ENCODE peak calls at places on chromosome 21, in four cellular contexts. One of them, this sample, is unnamed.

GRCh38 chr21:45260191-45260795 is 27.4 kb downstream of the POFUT2 start:
- DNase-seq in K562: no peak
- DNase-seq in SK-N-SH: peak; percentile 15
- DNase-seq in H1: no peak
- DNase-seq in this sample: no peak

GRCh38 chr21:44419679-44420078 is 35.6 kb upstream of the LRRC3 start:
- DNase-seq in H1: no peak
- DNase-seq in SK-N-SH: no peak
- DNase-seq in K562: no peak
- DNase-seq in this sample: no peak

GRCh38 chr21:17783003-17783402 is 36.2 kb downstream of the C21orf91 start:
- DNase-seq in K562: no peak
- DNase-seq in H1: no peak
- DNase-seq in SK-N-SH: no peak
- DNase-seq in this sample: no peak

GRCh38 chr21:14956826-14957225 is 108.0 kb downstream of the NRIP1 start:
- DNase-seq in H1: no peak
- DNase-seq in K562: no peak
- DNase-seq in SK-N-SH: no peak
- DNase-seq in this sample: no peak

GRCh38 chr21:46191257-46191685 is 7.0 kb upstream of the SPATC1L start:
- DNase-seq in H1: no peak
- DNase-seq in SK-N-SH: peak; percentile 28
- DNase-seq in K562: peak; percentile 48
- DNase-seq in this sample: no peak

GRCh38 chr21:20701235-20701634 is 297.0 kb upstream of the NCAM2 start:
- DNase-seq in H1: no peak
- DNase-seq in SK-N-SH: no peak
- DNase-seq in K562: no peak
- DNase-seq in this sample: no peak

GRCh38 chr21:16113052-16113715 is 383.4 kb downstream of the USP25 start:
- DNase-seq in SK-N-SH: no peak
- DNase-seq in H1: no peak
- DNase-seq in K562: no peak
- DNase-seq in this sample: no peak

GRCh38 chr21:44010429-44010828 is 1.7 kb upstream of the TRAPPC10 start:
- DNase-seq in H1: no peak
- DNase-seq in SK-N-SH: no peak
- DNase-seq in K562: peak; percentile 68
- DNase-seq in this sample: no peak

GRCh38 chr21:28111151-28111619 is 881.5 kb downstream of the LTN1 start:
- DNase-seq in H1: no peak
- DNase-seq in SK-N-SH: peak; percentile 67
- DNase-seq in K562: no peak
- DNase-seq in this sample: no peak

GRCh38 chr21:15439726-15440125 is 290.1 kb upstream of the USP25 start:
- DNase-seq in K562: no peak
- DNase-seq in SK-N-SH: no peak
- DNase-seq in H1: no peak
- DNase-seq in this sample: no peak

GRCh38 chr21:34865922-34866271 is 183.2 kb downstream of the RUNX1 start:
- DNase-seq in H1: peak; percentile 87
- DNase-seq in K562: no peak
- DNase-seq in SK-N-SH: no peak
- DNase-seq in this sample: peak; percentile 74

GRCh38 chr21:34553199-34553952 is 41.4 kb upstream of the KCNE1 start:
- DNase-seq in H1: no peak
- DNase-seq in SK-N-SH: no peak
- DNase-seq in K562: no peak
- DNase-seq in this sample: no peak

GRCh38 chr21:45824546-45825208 is 156.9 kb upstream of the COL6A1 start:
- DNase-seq in H1: no peak
- DNase-seq in SK-N-SH: no peak
- DNase-seq in K562: no peak
- DNase-seq in this sample: no peak

GRCh38 chr21:45074048-45074817 is at the start of gene ADARB1:
- DNase-seq in SK-N-SH: peak; percentile 98
- DNase-seq in K562: peak; percentile 88
- DNase-seq in H1: no peak
- DNase-seq in this sample: no peak

GRCh38 chr21:44529503-44530125 is 10.4 kb downstream of the KRTAP10-1 start:
- DNase-seq in SK-N-SH: no peak
- DNase-seq in H1: no peak
- DNase-seq in K562: no peak
- DNase-seq in this sample: no peak

GRCh38 chr21:14880922-14881321 is 183.9 kb downstream of the NRIP1 start:
- DNase-seq in SK-N-SH: no peak
- DNase-seq in H1: no peak
- DNase-seq in K562: no peak
- DNase-seq in this sample: no peak

GRCh38 chr21:35048183-35048601 is 910 bp downstream of the RUNX1 start:
- DNase-seq in H1: no peak
- DNase-seq in K562: no peak
- DNase-seq in SK-N-SH: peak; percentile 72
- DNase-seq in this sample: no peak

GRCh38 chr21:44888581-44889550 is 15.4 kb upstream of the PTTG1IP start:
- DNase-seq in H1: no peak
- DNase-seq in SK-N-SH: no peak
- DNase-seq in K562: no peak
- DNase-seq in this sample: no peak

GRCh38 chr21:17334478-17334877 is 178.4 kb upstream of the CXADR start:
- DNase-seq in K562: no peak
- DNase-seq in H1: no peak
- DNase-seq in SK-N-SH: peak; percentile 67
- DNase-seq in this sample: no peak

GRCh38 chr21:29152936-29153335 is 22.5 kb downstream of the MAP3K7CL start:
- DNase-seq in H1: no peak
- DNase-seq in K562: no peak
- DNase-seq in SK-N-SH: no peak
- DNase-seq in this sample: no peak

GRCh38 chr21:31282095-31282709 is 61.9 kb downstream of the TIAM1 start:
- DNase-seq in H1: no peak
- DNase-seq in K562: peak; percentile 72
- DNase-seq in SK-N-SH: no peak
- DNase-seq in this sample: no peak

GRCh38 chr21:17829472-17829871 is 10.3 kb upstream of the C21orf91 start:
- DNase-seq in SK-N-SH: no peak
- DNase-seq in H1: no peak
- DNase-seq in K562: no peak
- DNase-seq in this sample: no peak

GRCh38 chr21:27648560-27648959 is 681.7 kb upstream of the ADAMTS5 start:
- DNase-seq in SK-N-SH: no peak
- DNase-seq in K562: no peak
- DNase-seq in H1: no peak
- DNase-seq in this sample: no peak

GRCh38 chr21:36337099-36337509 is 17.1 kb downstream of the MORC3 start:
- DNase-seq in SK-N-SH: no peak
- DNase-seq in H1: no peak
- DNase-seq in K562: no peak
- DNase-seq in this sample: no peak
- TF ChIP-seq NRF1 in SK-N-SH: no peak
- TF ChIP-seq NRF1 in H1: no peak
- TF ChIP-seq NRF1 in K562: no peak
- TF ChIP-seq NRF1 in this sample: no peak

GRCh38 chr21:42732033-42732410 is 78.6 kb downstream of the PDE9A start:
- DNase-seq in K562: no peak
- DNase-seq in H1: no peak
- DNase-seq in SK-N-SH: no peak
- DNase-seq in this sample: no peak
- H3K27ac ChIP-seq in K562: no peak overlapping the region
- H3K27ac ChIP-seq in H1: no peak overlapping the region
- H3K27ac ChIP-seq in SK-N-SH: no peak overlapping the region
- H3K27ac ChIP-seq in this sample: no peak overlapping the region

DNA sequence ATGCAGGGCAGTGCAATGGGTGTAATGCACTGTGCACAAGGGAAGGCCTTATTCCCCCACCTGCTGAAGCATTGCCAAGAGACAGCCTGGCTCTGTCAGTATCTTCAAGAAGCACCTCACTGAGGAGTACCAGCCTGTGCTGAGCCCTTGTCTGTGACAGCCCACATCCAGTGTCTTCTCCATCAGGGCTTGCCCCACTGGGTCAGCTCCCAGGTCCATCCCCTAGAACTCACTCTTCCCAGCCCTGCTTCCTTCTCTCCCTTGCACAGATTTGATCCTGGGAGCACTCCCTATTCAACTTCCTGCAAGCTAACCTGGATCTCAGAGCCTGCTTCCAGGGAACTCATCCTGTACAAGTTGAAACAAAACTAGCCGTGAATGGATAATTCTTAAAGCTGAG is 33.6 kb upstream of the IFNGR2 start:
- DNase-seq in H1: no peak
- DNase-seq in SK-N-SH: no peak
- DNase-seq in K562: no peak
- DNase-seq in this sample: no peak
- TF ChIP-seq NRF1 in H1: no peak
- TF ChIP-seq NRF1 in SK-N-SH: no peak
- TF ChIP-seq NRF1 in K562: no peak
- TF ChIP-seq NRF1 in this sample: no peak

GRCh38 chr21:41932191-41932575 is 21.6 kb downstream of the C2CD2 start:
- DNase-seq in K562: no peak
- DNase-seq in SK-N-SH: no peak
- DNase-seq in H1: no peak
- DNase-seq in this sample: no peak
- H3K27ac ChIP-seq in K562: peak overlapping the region; percentile 37
- H3K27ac ChIP-seq in SK-N-SH: peak overlapping the region; percentile 78
- H3K27ac ChIP-seq in H1: no peak overlapping the region
- H3K27ac ChIP-seq in this sample: no peak overlapping the region

DNA sequence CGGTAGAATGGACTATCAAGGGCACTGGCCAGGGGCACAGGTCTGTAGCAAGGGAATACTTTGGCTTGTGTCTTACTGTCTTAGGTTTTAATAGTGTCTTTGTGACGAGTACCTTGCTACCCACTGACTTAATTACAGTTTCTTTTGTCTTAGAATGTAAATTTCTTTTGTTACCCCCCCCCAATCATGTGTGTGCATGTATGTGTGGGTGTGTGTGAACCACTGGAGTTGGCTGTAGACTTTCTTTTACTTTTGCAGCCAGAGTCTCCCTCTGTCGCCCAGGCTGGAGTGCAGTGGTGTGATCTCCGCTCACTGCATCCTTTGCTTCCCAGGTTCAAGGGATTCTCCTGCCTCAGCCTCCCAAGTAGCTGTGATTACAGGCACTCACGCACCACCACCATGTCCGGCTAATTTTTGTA is 61.8 kb upstream of the CLDN14 start:
- DNase-seq in H1: no peak
- DNase-seq in SK-N-SH: no peak
- DNase-seq in K562: no peak
- DNase-seq in this sample: no peak
- TF ChIP-seq NRF1 in H1: no peak
- TF ChIP-seq NRF1 in SK-N-SH: no peak
- TF ChIP-seq NRF1 in K562: no peak
- TF ChIP-seq NRF1 in this sample: no peak